ENCODE peak calls at places on chromosomes 12 and 14, in seven cellular contexts. V is left ventricle myocardium inferior; B is prostate gland; T is activated CD8-positive, alpha-beta T cell treated with anti-CD3 and anti-CD28 coated beads for 36 hours; S is GM06990; J is HepG2; C is choroid plexus epithelial cell. X is an unnamed sample.

GRCh38 chr12:57745485-57745881 is 644 bp downstream of the TSPAN31 start:
- DNase-seq in C (no peak), S (no peak), J (no peak), V (no peak), T (no peak), B (no peak), X (peak; percentile 7)

GRCh38 chr14:88384653-88385205 is 728 bp upstream of the SPATA7 start:
- DNase-seq in C (no peak), V (no peak), J (no peak), B (no peak), T (no peak), S (no peak), X (no peak)

GRCh38 chr12:52181757-52182156 is 10.1 kb downstream of the KRT80 start:
- DNase-seq in S (no peak), C (peak; percentile 90), J (no peak), V (no peak), B (no peak), T (no peak), X (peak; percentile 89)

GRCh38 chr12:12032771-12033588 is 37.8 kb upstream of the BCL2L14 start:
- DNase-seq in B (peak; percentile 84), S (peak; percentile 59), V (peak; percentile 72), J (peak; percentile 72), T (peak; percentile 74), C (peak; percentile 94), X (peak; percentile 87)

GRCh38 chr14:93970589-93970966 is 5.8 kb downstream of the ASB2 start:
- DNase-seq in T (peak; percentile 80), C (no peak), S (no peak), B (no peak), V (no peak), J (peak; percentile 52), X (no peak)

GRCh38 chr12:112349440-112349839 is 32.8 kb downstream of the HECTD4 start:
- DNase-seq in B (no peak), T (no peak), V (no peak), C (peak; percentile 83), S (no peak), J (no peak), X (peak; percentile 41)

GRCh38 chr12:110365743-110366473 is 37.6 kb downstream of the ANAPC7 start:
- DNase-seq in T (no peak), C (no peak), V (no peak), S (no peak), J (no peak), B (no peak), X (no peak)

GRCh38 chr14:76708028-76708427 is 53.2 kb upstream of the VASH1 start:
- DNase-seq in J (no peak), T (no peak), B (no peak), V (no peak), S (no peak), C (no peak), X (peak; percentile 47)

GRCh38 chr14:100476012-100476822 is 111.0 kb downstream of the BEGAIN start:
- DNase-seq in S (no peak), T (no peak), C (peak; percentile 93), V (no peak), B (no peak), J (peak; percentile 95), X (peak; percentile 98)

GRCh38 chr14:78933948-78934524 is 763.9 kb downstream of the NRXN3 start:
- DNase-seq in V (no peak), S (no peak), B (no peak), C (peak; percentile 69), T (no peak), J (peak; percentile 12), X (peak; percentile 49)

GRCh38 chr14:21206753-21207684 is 51.2 kb upstream of the OR5AU1 start:
- DNase-seq in T (no peak), S (no peak), J (no peak), B (no peak), C (no peak), V (no peak), X (no peak)

GRCh38 chr14:68314642-68315041 is 478.2 kb downstream of the ZFP36L1 start:
- DNase-seq in J (no peak), T (no peak), V (no peak), B (no peak), C (no peak), S (no peak), X (no peak)

GRCh38 chr14:100761481-100761880 is 34.8 kb downstream of the DLK1 start:
- DNase-seq in T (no peak), C (peak; percentile 69), V (no peak), J (no peak), S (no peak), B (no peak), X (peak; percentile 91)

GRCh38 chr14:37399517-37399916 is 195.5 kb downstream of the FOXA1 start:
- DNase-seq in V (no peak), B (no peak), C (no peak), T (no peak), S (no peak), J (no peak), X (no peak)

GRCh38 chr14:104460920-104461651 is 118.5 kb upstream of the C14orf180 start:
- DNase-seq in T (no peak), B (no peak), V (no peak), S (no peak), J (no peak), C (no peak), X (no peak)

GRCh38 chr12:32446306-32447119 is 47.2 kb downstream of the FGD4 start:
- DNase-seq in S (no peak), J (peak; percentile 43), T (no peak), B (no peak), V (no peak), C (no peak), X (no peak)

GRCh38 chr14:91280129-91280528 is 35.6 kb upstream of the GPR68 start:
- DNase-seq in C (no peak), B (no peak), T (no peak), S (no peak), J (no peak), V (no peak), X (no peak)

GRCh38 chr12:101521136-101521535 is 46.0 kb downstream of the SPIC start:
- DNase-seq in S (no peak), J (no peak), C (no peak), B (no peak), V (no peak), T (peak; percentile 4), X (no peak)

GRCh38 chr14:65107200-65107599 is 4.9 kb upstream of the MAX start:
- DNase-seq in S (no peak), J (no peak), B (no peak), T (no peak), C (no peak), V (no peak), X (no peak)

GRCh38 chr12:15706010-15706676 is 83.0 kb downstream of the EPS8 start:
- DNase-seq in T (no peak), B (no peak), S (no peak), V (no peak), C (no peak), J (no peak), X (no peak)

DNA sequence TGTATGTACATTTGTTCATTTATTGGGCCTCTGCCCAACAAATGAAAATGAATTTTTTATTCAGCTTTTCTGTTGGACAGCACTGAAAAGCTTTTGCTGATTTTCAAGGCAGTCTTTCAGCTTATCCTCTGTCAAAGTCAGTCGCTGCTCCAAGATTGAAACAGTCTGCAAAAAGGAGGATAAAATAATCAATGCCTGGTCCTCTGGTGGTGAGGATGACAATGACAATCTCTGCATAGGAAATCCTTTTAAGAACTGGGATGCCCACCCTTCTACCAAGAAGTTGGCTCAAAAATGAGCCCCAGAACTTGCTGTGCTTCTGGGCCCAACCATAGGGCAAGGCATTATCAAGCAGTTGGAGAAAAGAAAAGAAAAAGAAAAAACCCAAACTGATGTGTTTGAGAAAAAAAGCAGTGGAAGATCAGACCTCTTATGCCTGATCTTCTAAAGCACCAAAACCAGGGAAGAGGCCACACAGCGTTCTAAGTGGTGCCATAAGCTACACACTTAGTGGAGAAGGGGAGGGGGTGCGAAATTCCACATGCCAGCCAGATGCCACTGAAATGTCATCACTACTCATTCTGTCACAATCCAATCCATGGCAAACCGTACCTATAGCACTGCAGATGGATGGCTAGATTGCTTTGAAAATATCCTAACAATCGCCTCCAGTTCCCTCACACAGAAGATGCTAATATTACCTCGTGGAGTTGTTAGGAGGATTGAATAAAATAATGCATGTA is 69.0 kb upstream of the DUSP6 start:
- DNase-seq in J (no peak), C (no peak), T (no peak), V (no peak), B (no peak), S (no peak), X (no peak)
- TF ChIP-seq CTCF in J (peak; percentile 37), C (peak; percentile 13), T (no peak), V (peak; percentile 35), B (no peak), S (no peak), X (no peak)

GRCh38 chr12:30640392-30640791 is 55.3 kb downstream of the IPO8 start:
- DNase-seq in J (no peak), S (no peak), C (no peak), V (no peak), B (no peak), T (no peak), X (no peak)

GRCh38 chr12:30646821-30647220 is 48.8 kb downstream of the IPO8 start:
- DNase-seq in V (no peak), T (no peak), J (no peak), S (no peak), B (no peak), C (no peak), X (no peak)

DNA sequence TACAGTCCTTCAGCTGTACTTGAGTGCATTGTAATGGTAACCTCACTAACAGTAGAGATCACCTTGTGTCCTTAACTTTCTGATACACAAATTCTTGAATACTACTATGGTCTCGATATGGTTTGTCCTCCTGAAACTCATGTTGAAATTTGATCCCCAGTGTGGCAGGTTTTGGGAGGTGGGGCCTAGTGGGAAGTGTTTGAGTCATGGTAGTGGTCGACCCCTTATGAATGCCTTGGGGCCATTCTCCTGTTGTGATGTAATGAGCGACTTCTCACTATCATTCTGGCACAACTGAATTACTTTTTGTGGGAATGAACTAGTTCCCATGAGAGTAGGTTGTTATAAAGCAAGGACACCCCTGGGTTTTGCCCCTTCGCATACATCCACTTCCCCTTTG is 52.3 kb downstream of the IPO8 start:
- DNase-seq in T (no peak), B (no peak), V (no peak), J (no peak), C (peak; percentile 25), S (no peak), X (peak; percentile 21)
- TF ChIP-seq CTCF in T (no peak), B (no peak), V (no peak), J (no peak), C (no peak), S (no peak), X (no peak)

GRCh38 chr12:62438098-62438692 is 28.4 kb upstream of the MON2 start:
- DNase-seq in C (peak; percentile 78), V (no peak), J (peak; percentile 17), B (peak; percentile 54), S (no peak), T (peak; percentile 66), X (peak; percentile 53)
- TF ChIP-seq CTCF in C (peak; percentile 77), V (peak; percentile 75), J (peak; percentile 69), B (peak; percentile 77), S (peak; percentile 65), T (peak; percentile 83), X (peak; percentile 73)

DNA sequence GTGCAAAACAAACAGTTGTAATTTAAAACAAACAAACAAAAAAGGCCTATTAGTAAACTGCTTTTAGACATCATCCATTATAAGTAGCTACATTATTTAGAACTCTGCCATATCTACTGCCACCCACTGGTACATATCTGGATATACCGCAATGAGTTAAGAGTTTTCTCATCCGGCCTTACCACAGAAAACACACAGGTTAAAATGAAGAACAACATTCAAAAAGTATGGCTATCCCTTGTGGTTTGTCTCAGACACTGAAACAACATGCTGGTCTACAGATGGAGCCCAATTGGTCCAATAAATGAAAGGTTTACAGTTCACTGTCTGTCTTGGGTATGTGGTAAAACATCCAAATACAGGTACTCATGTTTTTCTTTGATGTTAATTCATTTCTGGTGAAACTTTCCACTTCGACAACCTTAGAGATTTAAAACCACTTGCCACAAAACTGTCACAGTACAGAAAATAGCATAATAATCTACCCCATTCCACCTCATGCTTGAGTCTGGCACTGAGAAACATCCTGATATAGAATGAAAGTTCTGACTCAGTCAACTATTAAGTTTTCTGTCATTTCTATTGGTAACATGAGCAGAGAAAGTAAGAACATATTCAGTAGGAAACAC is 354.3 kb downstream of the CEP128 start:
- DNase-seq in B (no peak), S (peak; percentile 40), J (peak; percentile 30), T (peak; percentile 18), C (peak; percentile 84), V (no peak), X (peak; percentile 48)
- TF ChIP-seq CTCF in B (peak; percentile 33), S (peak; percentile 45), J (peak; percentile 53), T (peak; percentile 61), C (peak; percentile 69), V (peak; percentile 47), X (peak; percentile 54)